ENCODE peak calls at places on chromosomes 11 and 22, in five cellular contexts. U is effector memory CD4-positive, alpha-beta T cell; A is left ventricle myocardium inferior; W is hepatocyte; C is GM23248. D is an unnamed sample. For H3K36me3, the result is how much of the 10 kb centered on the place peaks cover.

GRCh38 chr22:38148252-38148651 is 33.4 kb downstream of the PLA2G6 start:
- DNase-seq in U (no peak), A (no peak), W (no peak), C (peak), D (no peak)

GRCh38 chr22:45319319-45319675 is 9.6 kb downstream of the FAM118A start:
- DNase-seq in U (no peak), A (peak), W (peak), C (peak), D (no peak)

GRCh38 chr22:49483946-49484345 is 343.7 kb downstream of the BRD1 start:
- DNase-seq in U (no peak), A (no peak), W (no peak), C (no peak), D (no peak)

GRCh38 chr11:30585892-30586250 is 282 bp downstream of the MPPED2 start:
- DNase-seq in U (no peak), A (peak), W (peak), C (peak), D (no peak)

GRCh38 chr11:43504316-43504950 is 145.7 kb downstream of the TTC17 start:
- DNase-seq in U (no peak), A (no peak), W (no peak), C (peak), D (no peak)

GRCh38 chr22:27206001-27206746 is 548.8 kb downstream of the MIAT start:
- DNase-seq in U (no peak), A (no peak), W (no peak), C (peak), D (no peak)

GRCh38 chr22:39316440-39317083 is 2.9 kb downstream of the RPL3 start:
- DNase-seq in U (peak), A (peak), W (peak), C (peak), D (no peak)

GRCh38 chr11:46890665-46891064 is 27.7 kb downstream of the LRP4 start:
- DNase-seq in U (no peak), A (no peak), W (no peak), C (peak), D (no peak)

GRCh38 chr11:127864861-127865260 is 722.5 kb downstream of the ETS1 start:
- DNase-seq in U (no peak), A (no peak), W (no peak), C (no peak), D (no peak)

GRCh38 chr11:75280227-75280671 is 39.7 kb downstream of the TPBGL start:
- DNase-seq in U (peak), A (peak), W (peak), C (peak), D (no peak)

GRCh38 chr11:108859510-108859909 is 194.6 kb downstream of the DDX10 start:
- DNase-seq in U (no peak), A (no peak), W (no peak), C (no peak), D (no peak)

GRCh38 chr11:36744375-36745168 is 146.5 kb upstream of the RAG2 start:
- DNase-seq in U (peak), A (peak), W (peak), C (peak), D (no peak)

GRCh38 chr11:23021287-23021863 is 161.1 kb upstream of the CCDC179 start:
- DNase-seq in U (no peak), A (no peak), W (peak), C (peak), D (no peak)

GRCh38 chr11:67251841-67252240 is 14.4 kb upstream of the GRK2 start:
- DNase-seq in U (no peak), A (no peak), W (no peak), C (no peak), D (no peak)
- H3K36me3 ChIP-seq in U (half or more), A (half or more), W (under half), C (half or more), D (half or more)

GRCh38 chr11:1293619-1294015 is 15.8 kb downstream of the TOLLIP start:
- DNase-seq in U (no peak), A (peak), W (no peak), C (peak), D (no peak)

GRCh38 chr11:1295086-1295485 is 14.3 kb downstream of the TOLLIP start:
- DNase-seq in U (no peak), A (no peak), W (no peak), C (no peak), D (no peak)

GRCh38 chr11:1292018-1292643 is 17.3 kb downstream of the TOLLIP start:
- DNase-seq in U (no peak), A (no peak), W (no peak), C (no peak), D (no peak)

GRCh38 chr11:1291295-1292017 is 18.0 kb downstream of the TOLLIP start:
- DNase-seq in U (no peak), A (peak), W (no peak), C (no peak), D (no peak)

DNA sequence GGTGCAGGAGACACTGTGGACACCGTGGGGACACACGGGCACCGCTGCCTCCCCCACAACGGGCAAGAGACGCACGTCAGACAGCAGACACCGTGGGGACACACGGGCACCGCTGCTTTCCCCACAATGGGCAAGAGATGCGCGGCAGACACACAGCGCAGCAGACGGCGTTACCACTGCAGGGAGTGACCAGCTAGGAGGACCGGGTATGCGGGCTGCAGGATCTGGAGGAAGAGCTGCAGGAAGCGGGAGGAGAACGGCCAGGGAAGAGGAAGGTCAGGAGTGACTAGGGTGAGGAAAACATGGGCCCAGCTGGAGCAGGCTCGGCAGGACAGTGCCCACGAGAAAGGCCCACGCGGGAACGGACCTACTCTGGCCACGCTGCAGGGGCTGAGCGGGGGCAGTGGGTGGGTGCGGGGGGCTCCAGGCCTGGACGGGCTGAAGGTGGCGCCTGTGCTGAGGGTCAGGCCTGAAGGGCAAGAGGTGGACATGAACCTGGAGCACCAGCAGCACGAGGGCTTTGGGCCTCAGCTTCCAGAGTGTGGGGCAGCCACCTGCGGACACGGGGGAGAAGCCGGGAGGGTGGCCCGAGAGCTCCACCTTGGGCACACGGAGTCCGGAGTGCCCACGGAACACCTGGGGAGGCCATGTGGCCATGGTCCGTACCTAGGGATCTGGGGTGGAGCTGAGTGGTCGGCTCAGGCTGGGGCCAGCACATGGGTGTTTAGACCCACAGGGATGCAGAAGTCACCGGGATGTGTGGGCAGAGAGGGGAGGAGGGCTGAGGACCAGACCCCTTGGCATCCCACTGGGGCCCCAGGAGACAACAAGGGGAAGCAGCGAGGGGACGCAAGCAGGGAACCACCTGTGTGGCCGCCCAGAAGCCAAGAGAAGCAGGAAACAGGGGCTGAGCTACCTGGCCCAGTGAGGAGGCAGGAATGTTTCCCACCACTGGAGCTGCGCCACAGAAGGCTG is 16.5 kb downstream of the TOLLIP start:
- DNase-seq in U (no peak), A (peak), W (no peak), C (no peak), D (no peak)
- H3K36me3 ChIP-seq in U (under half), A (half or more), W (under half), C (under half), D (under half)

GRCh38 chr11:67437082-67437821 is at the start of gene PTPRCAP:
- DNase-seq in U (peak), A (no peak), W (no peak), C (no peak), D (no peak)
- H3K36me3 ChIP-seq in U (under half), A (half or more), W (under half), C (under half), D (half or more)

GRCh38 chr11:119299416-119299815 is 17.5 kb downstream of the MCAM start:
- DNase-seq in U (no peak), A (no peak), W (no peak), C (no peak), D (no peak)
- H3K36me3 ChIP-seq in U (half or more), A (half or more), W (under half), C (half or more), D (under half)

DNA sequence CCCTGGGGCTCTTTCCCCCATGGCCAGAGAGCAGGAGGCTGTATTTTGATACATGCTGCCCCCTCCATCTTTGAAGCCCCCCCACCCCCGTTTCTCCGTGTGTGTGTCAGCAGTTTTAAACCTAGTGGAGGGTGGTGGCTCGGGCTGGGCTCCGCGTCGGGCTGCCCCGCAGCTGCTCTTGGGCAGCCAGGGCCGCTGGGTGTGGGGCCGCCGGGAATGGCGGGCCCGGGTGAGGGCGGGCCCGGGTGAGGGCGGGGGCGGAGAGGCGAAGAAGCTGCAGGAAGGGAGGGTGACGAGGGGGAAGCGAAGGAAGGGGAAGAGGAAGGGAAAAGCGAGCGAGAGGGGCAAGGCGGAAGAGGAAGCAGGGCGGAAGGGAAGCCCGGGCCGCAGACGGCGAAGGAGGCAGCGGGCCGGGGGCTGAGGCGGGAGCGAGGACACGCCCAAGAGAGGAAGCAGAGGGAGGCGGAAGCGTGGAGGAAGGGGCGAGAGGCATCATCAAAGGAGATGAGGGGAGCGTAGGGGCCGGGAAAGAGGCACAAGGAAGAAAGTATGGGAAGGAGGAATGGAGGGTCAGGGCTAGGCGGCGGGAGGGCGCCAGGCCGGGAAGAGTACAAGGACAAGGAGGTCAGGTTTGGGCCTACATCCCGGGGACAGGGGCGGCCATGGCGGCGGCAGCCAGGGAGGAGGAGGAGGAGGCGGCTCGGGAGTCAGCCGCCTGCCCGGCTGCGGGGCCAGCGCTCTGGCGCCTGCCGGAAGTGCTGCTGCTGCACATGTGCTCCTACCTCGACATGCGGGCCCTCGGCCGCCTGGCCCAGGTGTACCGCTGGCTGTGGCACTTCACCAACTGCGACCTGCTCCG is 82.4 kb downstream of the BCR start:
- DNase-seq in U (no peak), A (no peak), W (no peak), C (no peak), D (no peak)
- H3K36me3 ChIP-seq in U (half or more), A (under half), W (under half), C (under half), D (under half)

DNA sequence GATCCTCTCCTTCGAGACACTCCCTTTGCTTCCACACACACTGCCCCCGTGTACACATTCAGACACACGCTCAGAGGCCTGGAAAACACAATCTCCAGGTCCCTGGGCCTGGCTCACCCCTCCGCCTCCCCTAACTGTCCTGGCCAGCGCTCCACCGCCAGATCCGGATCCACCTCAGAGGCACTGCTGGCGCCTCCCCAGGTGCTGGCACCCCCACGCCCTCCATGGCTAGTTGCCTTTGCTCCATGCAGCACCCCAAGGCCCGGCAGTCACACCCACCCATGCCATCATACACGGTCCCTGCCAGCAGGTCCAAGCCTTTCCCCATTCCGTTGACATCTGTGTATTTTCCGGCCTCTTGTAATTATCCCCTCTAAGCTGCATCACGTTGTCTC is 11.1 kb downstream of the SPTBN2 start:
- DNase-seq in U (no peak), A (no peak), W (no peak), C (no peak), D (no peak)
- H3K36me3 ChIP-seq in U (under half), A (under half), W (under half), C (under half), D (under half)

GRCh38 chr22:46329616-46330015 is 5.9 kb upstream of the TRMU start:
- DNase-seq in U (no peak), A (no peak), W (no peak), C (no peak), D (no peak)

GRCh38 chr22:46328066-46328465 is 7.4 kb upstream of the TRMU start:
- DNase-seq in U (no peak), A (no peak), W (no peak), C (no peak), D (no peak)

GRCh38 chr22:46330426-46330825 is 5.1 kb upstream of the TRMU start:
- DNase-seq in U (no peak), A (no peak), W (no peak), C (no peak), D (no peak)

GRCh38 chr22:46326066-46326680 is 9.3 kb upstream of the TRMU start:
- DNase-seq in U (no peak), A (no peak), W (no peak), C (no peak), D (no peak)

DNA sequence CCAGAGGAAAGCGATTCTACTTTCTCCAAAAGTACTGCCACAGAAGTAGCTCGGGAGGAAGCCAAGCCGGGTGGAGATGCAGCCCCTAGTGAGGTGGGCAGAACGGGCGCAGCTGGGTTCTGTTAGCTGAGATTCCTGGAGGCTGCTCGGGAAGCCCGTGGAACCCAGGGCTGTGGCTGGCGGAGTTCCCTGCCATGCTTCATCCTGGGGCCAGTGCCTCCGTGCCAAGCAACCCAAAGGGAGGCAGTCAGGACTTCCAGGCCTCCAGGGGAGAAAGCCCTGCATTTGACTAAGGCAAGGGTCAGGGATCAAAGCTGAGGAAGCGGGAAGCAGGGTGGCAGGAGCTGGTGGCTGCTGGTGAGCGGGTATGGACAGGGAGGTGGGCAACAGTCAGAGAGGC is 6.7 kb upstream of the TRMU start:
- DNase-seq in U (no peak), A (no peak), W (no peak), C (no peak), D (no peak)
- H3K36me3 ChIP-seq in U (under half), A (under half), W (under half), C (under half), D (under half)

GRCh38 chr11:120037111-120037510 is 100.8 kb downstream of the TRIM29 start:
- DNase-seq in U (no peak), A (no peak), W (no peak), C (no peak), D (no peak)
- H3K36me3 ChIP-seq in U (under half), A (under half), W (under half), C (under half), D (under half)

GRCh38 chr11:12897867-12898266 is 111.2 kb upstream of the RASSF10 start:
- DNase-seq in U (no peak), A (no peak), W (no peak), C (no peak), D (no peak)

GRCh38 chr11:12893787-12894672 is 115.1 kb upstream of the RASSF10 start:
- DNase-seq in U (peak), A (peak), W (peak), C (peak), D (no peak)

GRCh38 chr11:12901272-12901671 is 107.8 kb upstream of the RASSF10 start:
- DNase-seq in U (no peak), A (no peak), W (no peak), C (peak), D (no peak)

GRCh38 chr11:12900496-12900895 is 108.6 kb upstream of the RASSF10 start:
- DNase-seq in U (no peak), A (no peak), W (peak), C (peak), D (no peak)

DNA sequence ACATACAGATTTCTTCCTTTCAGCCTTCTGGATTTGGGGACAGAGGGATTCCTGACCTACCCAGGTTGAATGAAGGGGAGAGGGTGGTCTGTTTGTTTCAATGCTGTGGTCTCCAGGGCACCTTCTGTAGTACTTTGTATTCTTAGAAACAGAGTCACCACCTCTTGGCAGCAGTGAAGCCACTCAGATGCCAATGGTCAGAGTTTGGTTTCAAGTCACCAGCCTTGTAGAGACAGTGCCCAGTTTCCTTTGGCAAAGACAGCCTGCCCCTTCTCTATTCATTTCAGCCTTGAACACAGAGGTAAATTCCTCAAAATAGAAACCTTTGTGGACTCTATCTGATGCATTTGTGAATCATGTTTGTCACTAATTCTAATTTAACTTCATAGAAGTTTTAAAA is 111.7 kb upstream of the RASSF10 start:
- DNase-seq in U (no peak), A (peak), W (no peak), C (no peak), D (no peak)
- H3K36me3 ChIP-seq in U (under half), A (under half), W (under half), C (under half), D (under half)

GRCh38 chr22:20884454-20884853 is 25.6 kb downstream of the SNAP29 start:
- DNase-seq in U (no peak), A (no peak), W (no peak), C (no peak), D (no peak)

GRCh38 chr22:20885017-20885556 is 26.3 kb downstream of the SNAP29 start:
- DNase-seq in U (no peak), A (no peak), W (no peak), C (no peak), D (no peak)

GRCh38 chr22:20887375-20887774 is 28.6 kb downstream of the SNAP29 start:
- DNase-seq in U (no peak), A (no peak), W (no peak), C (peak), D (no peak)

GRCh38 chr22:20882855-20883254 is 24.0 kb downstream of the SNAP29 start:
- DNase-seq in U (no peak), A (no peak), W (no peak), C (no peak), D (no peak)

DNA sequence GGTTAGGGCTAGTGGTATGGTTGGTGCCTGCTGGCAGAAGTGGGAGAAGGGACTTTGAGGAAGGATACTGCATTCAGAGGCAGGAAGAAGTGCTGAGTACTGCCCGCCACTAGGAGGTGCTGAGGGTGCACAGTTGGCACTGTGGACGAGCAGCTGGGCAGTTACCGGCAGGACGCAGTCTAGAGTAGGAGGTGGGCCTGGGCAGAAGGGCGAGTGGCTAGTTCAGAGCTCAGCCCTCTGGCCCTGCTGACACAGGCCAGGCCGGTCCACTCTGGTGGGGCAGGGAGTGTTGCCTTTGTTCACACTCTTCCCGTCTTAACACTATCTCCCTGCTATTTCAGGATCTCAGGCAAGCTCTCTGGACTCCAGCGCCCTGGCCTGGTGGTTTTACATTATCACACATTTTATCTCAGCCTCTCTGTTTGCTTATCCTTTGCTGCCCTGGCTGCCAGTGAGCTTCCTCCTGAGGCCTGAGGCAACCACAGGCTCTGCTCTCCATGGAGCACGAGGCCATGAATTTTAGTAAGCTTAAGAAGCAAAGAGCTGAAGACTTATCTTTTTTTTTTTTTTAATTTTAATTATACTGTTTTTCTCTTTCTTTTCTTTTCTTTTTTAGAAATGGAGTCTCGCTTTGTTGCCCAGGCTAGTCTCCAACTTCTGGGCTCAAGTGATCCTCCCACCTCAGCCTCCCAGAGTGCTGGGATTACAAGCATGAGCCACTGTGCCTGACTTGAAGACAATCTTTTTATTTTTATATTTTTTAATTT is 26.9 kb downstream of the SNAP29 start:
- DNase-seq in U (peak), A (peak), W (peak), C (peak), D (no peak)
- H3K36me3 ChIP-seq in U (under half), A (half or more), W (under half), C (under half), D (half or more)